ENCODE peak calls at places on chromosomes 12 and 14, in six cellular contexts. V is endothelial cell of umbilical vein, G is colonic mucosa, A is MM.1S, L is neural progenitor cell, S is neuronal stem cell. K is an unnamed sample.

GRCh38 chr12:12616512-12617275 is 5.0 kb downstream of the CREBL2 start:
- DNase-seq in L (no peak), V (no peak), G (no peak), S (no peak), A (no peak), K (no peak)

GRCh38 chr14:50792058-50792477 is 38.9 kb downstream of the NIN start:
- DNase-seq in A (peak), S (no peak), G (no peak), L (no peak), V (no peak), K (no peak)

GRCh38 chr12:131038159-131038558 is 84.5 kb downstream of the ADGRD1 start:
- DNase-seq in S (no peak), G (no peak), A (no peak), L (no peak), V (no peak), K (no peak)

GRCh38 chr12:30880061-30880460 is 46.5 kb upstream of the TSPAN11 start:
- DNase-seq in V (peak), L (peak), S (no peak), A (no peak), G (no peak), K (no peak)

GRCh38 chr12:12004524-12004923 is 66.2 kb upstream of the BCL2L14 start:
- DNase-seq in A (no peak), S (no peak), L (no peak), V (no peak), G (no peak), K (no peak)

GRCh38 chr12:41439134-41439533 is 251.0 kb downstream of the PDZRN4 start:
- DNase-seq in G (no peak), S (no peak), A (peak), L (no peak), V (no peak), K (no peak)

GRCh38 chr14:95025941-95026340 is 131.4 kb downstream of the DICER1 start:
- DNase-seq in G (no peak), S (no peak), A (no peak), V (no peak), L (no peak), K (no peak)

GRCh38 chr14:49549881-49550280 is 36.3 kb downstream of the RPS29 start:
- DNase-seq in L (peak), V (no peak), S (no peak), A (no peak), G (no peak), K (peak)

GRCh38 chr12:101414533-101415119 is 7.1 kb upstream of the ARL1 start:
- DNase-seq in L (peak), G (peak), S (peak), A (peak), V (peak), K (peak)

GRCh38 chr14:42965512-42965911 is 1358.8 kb downstream of the LRFN5 start:
- DNase-seq in V (no peak), S (no peak), G (no peak), L (peak), A (no peak), K (no peak)

GRCh38 chr12:128969480-128970055 is 116.3 kb downstream of the GLT1D1 start:
- DNase-seq in A (no peak), L (peak), S (peak), G (no peak), V (no peak), K (no peak)

GRCh38 chr12:29559194-29559593 is 61.7 kb upstream of the OVCH1 start:
- DNase-seq in G (no peak), L (no peak), V (peak), S (no peak), A (no peak), K (no peak)

GRCh38 chr14:21699551-21699950 is 25.9 kb upstream of the OR4E1 start:
- DNase-seq in V (no peak), A (peak), S (no peak), L (no peak), G (peak), K (no peak)

GRCh38 chr12:12562585-12563245 is at the start of gene DUSP16:
- DNase-seq in G (peak), A (peak), V (peak), S (peak), L (peak), K (peak)

GRCh38 chr14:38761033-38761432 is 342.0 kb downstream of the SEC23A start:
- DNase-seq in L (no peak), S (no peak), A (no peak), G (peak), V (no peak), K (no peak)

GRCh38 chr12:509494-509893 is 49.8 kb downstream of the B4GALNT3 start:
- DNase-seq in L (peak), A (no peak), S (no peak), V (peak), G (peak), K (no peak)

GRCh38 chr12:126572170-126572569 is 1506.9 kb downstream of the AACS start:
- DNase-seq in S (no peak), G (no peak), V (no peak), L (no peak), A (no peak), K (no peak)

GRCh38 chr14:71474291-71474690 is 457.9 kb upstream of the RGS6 start:
- DNase-seq in S (no peak), A (no peak), L (no peak), V (no peak), G (no peak), K (no peak)

GRCh38 chr14:93765032-93765626 is 23.2 kb downstream of the PRIMA1 start:
- DNase-seq in L (peak), A (no peak), G (no peak), S (no peak), V (no peak), K (no peak)

GRCh38 chr12:6278439-6279255 is 31.8 kb upstream of the PLEKHG6 start:
- DNase-seq in S (peak), G (peak), L (peak), V (peak), A (peak), K (peak)

GRCh38 chr12:6279631-6280030 is 30.9 kb upstream of the PLEKHG6 start:
- DNase-seq in G (no peak), V (no peak), A (no peak), S (no peak), L (no peak), K (no peak)

GRCh38 chr12:6276936-6277615 is 33.4 kb upstream of the PLEKHG6 start:
- DNase-seq in S (no peak), A (no peak), V (peak), G (peak), L (peak), K (peak)

GRCh38 chr12:6279256-6279628 is 31.2 kb upstream of the PLEKHG6 start:
- DNase-seq in A (no peak), V (no peak), S (no peak), G (no peak), L (no peak), K (no peak)

GRCh38 chr12:6277982-6278438 is 32.5 kb upstream of the PLEKHG6 start:
- DNase-seq in S (no peak), V (no peak), L (no peak), G (peak), A (peak), K (peak)
- H3K9ac ChIP-seq in S (no peak), V (peak), L (no peak), G (peak), A (peak), K (peak)

DNA sequence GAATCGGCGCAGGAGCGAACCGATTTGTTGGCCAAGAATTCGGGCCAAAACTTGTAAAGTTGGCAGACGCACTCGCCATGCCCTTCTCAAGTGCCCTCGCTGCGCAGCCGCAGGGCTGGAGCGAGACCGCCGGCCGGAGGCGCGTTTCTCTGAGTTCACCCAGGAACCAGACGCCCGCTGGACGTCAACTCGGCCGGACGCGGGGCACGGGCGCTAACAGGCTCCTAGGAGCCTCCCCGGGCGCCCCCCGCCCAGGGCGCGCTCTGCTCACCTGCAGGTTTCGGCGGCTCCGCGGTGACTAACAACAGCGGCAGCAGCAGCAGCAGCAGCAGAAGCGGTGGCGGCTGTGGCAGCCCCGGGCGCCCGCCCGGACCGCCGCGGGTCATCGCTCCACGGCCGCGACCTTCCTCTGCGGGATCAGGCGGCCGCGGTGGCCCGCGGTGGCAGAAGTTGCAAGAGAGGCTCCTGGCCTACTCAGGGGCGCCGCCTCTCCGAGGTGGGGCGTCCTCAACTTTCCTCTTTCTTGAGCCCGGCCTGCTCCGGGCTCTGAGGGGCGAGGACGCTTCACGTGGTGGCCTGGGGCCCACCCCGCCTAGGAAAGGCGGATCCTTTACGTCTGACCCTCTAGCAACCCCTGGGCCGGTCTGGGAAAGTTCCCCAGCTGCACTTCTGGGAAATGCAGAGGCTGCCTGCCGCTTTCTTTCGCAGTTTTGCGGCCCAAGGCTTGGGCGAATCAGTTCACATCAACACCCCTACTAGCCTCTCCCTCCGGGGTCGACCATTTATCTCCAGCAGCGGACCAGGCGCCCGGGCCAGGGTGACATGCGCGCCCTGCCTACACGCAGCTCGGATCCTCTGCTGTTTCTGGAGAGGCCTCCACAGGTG is at the start of gene PLBD1:
- DNase-seq in L (peak), V (peak), A (no peak), S (peak), G (peak), K (peak)
- H3K9ac ChIP-seq in L (no peak), V (no peak), A (no peak), S (peak), G (peak), K (no peak)

GRCh38 chr14:92109490-92109889 is 3.1 kb upstream of the ATXN3 start:
- DNase-seq in A (no peak), V (no peak), L (no peak), S (no peak), G (no peak), K (no peak)

GRCh38 chr14:92106095-92106937 is at the start of gene ATXN3:
- DNase-seq in A (peak), L (peak), G (peak), S (peak), V (peak), K (peak)

GRCh38 chr14:92105845-92106094 is 612 bp downstream of the ATXN3 start:
- DNase-seq in A (no peak), G (peak), S (peak), V (no peak), L (no peak), K (no peak)

GRCh38 chr14:92105073-92105844 is 1.1 kb downstream of the ATXN3 start:
- DNase-seq in S (no peak), V (no peak), L (no peak), G (no peak), A (no peak), K (peak)

DNA sequence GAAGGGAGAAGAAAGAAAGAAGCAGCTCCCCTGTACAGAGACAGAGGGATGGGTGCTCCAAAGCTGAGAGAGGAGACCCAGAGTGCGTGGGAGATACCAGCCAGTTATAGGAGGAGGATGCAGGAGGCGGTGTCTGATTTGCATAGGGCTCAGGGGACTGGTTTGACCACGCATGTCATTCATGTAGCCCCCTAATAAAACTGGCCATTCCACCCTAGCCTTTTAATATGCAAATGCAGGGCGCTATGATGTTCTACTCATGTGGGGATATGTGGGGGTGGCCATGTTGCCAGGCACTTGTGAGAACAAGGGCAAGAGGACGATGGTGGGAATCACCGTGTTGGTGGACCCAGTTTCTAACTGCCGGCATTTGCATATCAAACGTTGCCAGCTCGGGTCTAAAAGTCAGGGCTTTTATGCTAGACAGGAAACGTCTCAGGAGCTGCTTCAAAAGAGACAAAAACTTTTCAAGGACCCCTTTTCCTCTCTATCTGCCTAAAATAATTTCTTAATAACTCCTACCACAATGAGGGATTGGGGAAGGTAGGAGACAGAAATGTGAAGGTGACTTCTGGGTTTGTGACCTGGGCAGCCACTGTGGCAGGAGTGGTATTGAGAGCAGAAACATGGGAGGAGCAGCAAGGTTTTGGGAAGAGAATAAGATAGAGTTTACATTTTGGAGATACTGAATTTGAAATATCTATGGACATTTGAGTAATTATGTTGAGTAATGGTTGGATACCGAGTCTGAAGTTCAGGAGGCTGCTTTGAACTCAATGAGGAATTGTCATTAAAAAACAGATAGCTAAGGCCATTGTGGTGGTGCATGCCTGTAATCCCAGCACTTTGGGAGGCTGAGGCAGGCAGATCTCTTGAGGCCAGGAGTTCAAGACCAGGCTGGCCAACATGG is 2.2 kb upstream of the ATXN3 start:
- DNase-seq in S (no peak), V (no peak), L (peak), A (no peak), G (no peak), K (no peak)
- H3K9ac ChIP-seq in S (no peak), V (no peak), L (no peak), A (no peak), G (no peak), K (no peak)

DNA sequence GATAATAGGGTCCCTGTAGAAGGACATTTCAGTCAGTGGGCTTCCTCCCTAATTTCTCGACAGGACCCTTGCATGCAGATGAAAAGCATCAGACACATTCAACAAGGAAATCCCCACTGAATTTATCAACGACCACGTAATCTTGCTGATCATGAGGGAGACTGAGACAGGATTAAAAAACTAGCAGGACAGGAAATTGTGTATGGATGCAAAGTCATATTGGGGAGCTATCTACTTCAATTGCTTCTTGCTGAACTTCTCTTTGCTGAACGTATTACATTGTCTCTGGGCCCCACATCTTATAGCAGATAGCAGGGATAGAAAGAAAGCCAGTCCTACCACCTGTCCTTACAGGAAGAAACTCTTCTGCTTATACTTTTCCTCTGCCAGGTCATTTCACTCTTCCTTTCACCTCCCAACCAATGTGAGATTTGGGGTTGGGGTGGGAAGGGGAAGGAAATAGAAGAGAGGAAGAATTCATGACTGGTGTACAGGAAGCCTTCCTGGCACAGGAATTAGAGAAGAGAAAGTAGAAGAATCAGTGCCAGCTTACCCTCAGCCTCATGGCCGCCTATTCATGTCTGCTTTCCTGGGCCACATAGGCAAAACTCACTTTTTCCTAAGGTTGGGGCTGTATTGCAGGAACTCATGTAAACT is 333.3 kb downstream of the ZFP36L1 start:
- DNase-seq in A (no peak), G (no peak), S (no peak), L (no peak), V (no peak), K (no peak)
- H3K9ac ChIP-seq in A (no peak), G (no peak), S (no peak), L (no peak), V (peak), K (no peak)

GRCh38 chr12:16384732-16385131 is 37.3 kb downstream of the MGST1 start:
- DNase-seq in S (no peak), A (no peak), L (no peak), V (no peak), G (no peak), K (no peak)

GRCh38 chr12:16389594-16389993 is 42.1 kb downstream of the MGST1 start:
- DNase-seq in A (no peak), G (no peak), V (no peak), S (no peak), L (no peak), K (peak)

GRCh38 chr12:16387919-16388318 is 40.5 kb downstream of the MGST1 start:
- DNase-seq in A (no peak), S (no peak), L (no peak), G (no peak), V (no peak), K (no peak)

GRCh38 chr12:16385779-16386646 is 38.6 kb downstream of the MGST1 start:
- DNase-seq in A (no peak), L (peak), G (peak), V (peak), S (peak), K (peak)
- H3K9ac ChIP-seq in A (no peak), L (no peak), G (no peak), V (no peak), S (no peak), K (no peak)

GRCh38 chr12:24081092-24081529 is 131.6 kb upstream of the SOX5 start:
- DNase-seq in A (no peak), G (no peak), L (peak), S (no peak), V (no peak), K (no peak)

GRCh38 chr12:24078318-24078765 is 128.9 kb upstream of the SOX5 start:
- DNase-seq in L (no peak), V (no peak), A (no peak), G (no peak), S (no peak), K (no peak)

GRCh38 chr12:24081581-24081980 is 132.1 kb upstream of the SOX5 start:
- DNase-seq in A (no peak), L (peak), V (no peak), G (no peak), S (no peak), K (no peak)

GRCh38 chr12:24079083-24079482 is 129.6 kb upstream of the SOX5 start:
- DNase-seq in L (no peak), V (no peak), A (no peak), G (no peak), S (no peak), K (no peak)

GRCh38 chr12:24080465-24080864 is 131.0 kb upstream of the SOX5 start:
- DNase-seq in A (no peak), V (no peak), S (no peak), L (no peak), G (no peak), K (no peak)
- H3K9ac ChIP-seq in A (no peak), V (no peak), S (no peak), L (no peak), G (no peak), K (no peak)

GRCh38 chr12:57866308-57867019 is 19.9 kb upstream of the CTDSP2 start:
- DNase-seq in A (no peak), V (no peak), S (no peak), G (no peak), L (no peak), K (no peak)

GRCh38 chr12:57861967-57862366 is 15.4 kb upstream of the CTDSP2 start:
- DNase-seq in L (no peak), G (no peak), A (no peak), V (no peak), S (no peak), K (no peak)

GRCh38 chr12:57863676-57864075 is 17.1 kb upstream of the CTDSP2 start:
- DNase-seq in A (no peak), S (no peak), V (no peak), G (no peak), L (no peak), K (no peak)

GRCh38 chr12:57864811-57865751 is 18.6 kb upstream of the CTDSP2 start:
- DNase-seq in A (peak), G (peak), V (peak), S (no peak), L (peak), K (peak)

DNA sequence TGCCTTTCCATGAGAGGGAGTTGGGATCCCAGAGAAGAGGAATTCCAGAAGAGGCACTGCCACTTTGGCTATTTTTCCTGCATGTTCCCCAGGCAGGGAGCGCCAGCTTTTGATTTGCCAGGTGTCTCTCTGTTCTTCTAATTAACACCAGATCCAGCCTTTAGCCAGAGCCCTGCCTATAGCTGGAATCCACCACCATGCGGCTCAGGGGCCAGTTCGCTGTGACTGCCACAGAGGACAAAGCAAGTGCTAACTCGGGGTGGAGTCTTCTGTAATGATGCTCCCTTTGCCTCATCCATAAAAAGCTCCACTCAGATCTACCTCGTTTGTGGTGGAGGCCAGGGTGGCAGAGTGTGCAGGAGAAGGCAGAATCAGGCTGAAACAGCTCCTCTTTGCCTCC is 17.9 kb upstream of the CTDSP2 start:
- DNase-seq in A (no peak), L (peak), V (no peak), S (no peak), G (peak), K (no peak)
- H3K9ac ChIP-seq in A (peak), L (no peak), V (peak), S (no peak), G (peak), K (peak)